ENCODE peak calls at places on chromosomes 13 and 19, in four cellular contexts. R is fibroblast of mammary gland, D is left lung, A is HFF-Myc. T is an unnamed sample.

GRCh38 chr19:33311326-33311682 is 9.0 kb upstream of the CEBPA start:
- DNase-seq in A (no peak), R (no peak), D (peak), T (no peak)

GRCh38 chr19:51163257-51163656 is 21.2 kb downstream of the SIGLEC7 start:
- DNase-seq in R (no peak), A (no peak), D (no peak), T (no peak)

GRCh38 chr13:105346141-105346766 is 1189.2 kb downstream of the EFNB2 start:
- DNase-seq in A (peak), R (peak), D (no peak), T (peak)

GRCh38 chr13:46339035-46339666 is 47.9 kb downstream of the RUBCNL start:
- DNase-seq in D (no peak), R (peak), A (no peak), T (peak)

GRCh38 chr19:30086220-30086619 is 144.2 kb downstream of the URI1 start:
- DNase-seq in R (no peak), A (no peak), D (no peak), T (no peak)

GRCh38 chr19:27654266-27654990 is 1558.5 kb downstream of the UQCRFS1 start:
- DNase-seq in A (no peak), R (no peak), D (no peak), T (no peak)

GRCh38 chr13:23696610-23697009 is 126.4 kb downstream of the TNFRSF19 start:
- DNase-seq in R (no peak), A (no peak), D (no peak), T (no peak)

GRCh38 chr13:80408270-80408669 is 67.3 kb upstream of the SPRY2 start:
- DNase-seq in D (no peak), A (no peak), R (no peak), T (no peak)

GRCh38 chr19:29505034-29505824 is 20.6 kb upstream of the VSTM2B start:
- DNase-seq in R (no peak), D (peak), A (no peak), T (no peak)

GRCh38 chr19:29526730-29527499 is 1.1 kb downstream of the VSTM2B start:
- DNase-seq in A (no peak), R (no peak), D (no peak), T (no peak)

GRCh38 chr19:4206818-4207484 is 22.4 kb upstream of the EBI3 start:
- DNase-seq in D (no peak), A (no peak), R (peak), T (no peak)

GRCh38 chr19:35266904-35267817 is 1.6 kb upstream of the USF2 start:
- DNase-seq in A (no peak), D (peak), R (peak), T (no peak)

GRCh38 chr19:11942843-11943108 is 17.9 kb downstream of the ZNF700 start:
- DNase-seq in A (no peak), D (no peak), R (no peak), T (no peak)

GRCh38 chr19:46654621-46655152 is 6.3 kb downstream of the DACT3 start:
- DNase-seq in D (peak), R (no peak), A (no peak), T (no peak)

GRCh38 chr13:27712421-27712820 is 79.9 kb upstream of the GSX1 start:
- DNase-seq in D (no peak), R (peak), A (no peak), T (no peak)

GRCh38 chr19:48795055-48795854 is 15.6 kb downstream of the BCAT2 start:
- DNase-seq in A (peak), R (peak), D (peak), T (peak)

GRCh38 chr19:43575156-43575950 is at the start of the genes PINLYP and XRCC1:
- DNase-seq in A (peak), D (peak), R (peak), T (peak)

GRCh38 chr13:36850790-36851438 is 31.9 kb downstream of the RFXAP start:
- DNase-seq in R (peak), D (no peak), A (no peak), T (no peak)

GRCh38 chr19:43799502-43800142 is 2.6 kb downstream of the LYPD5 start:
- DNase-seq in A (no peak), R (no peak), D (no peak), T (no peak)

GRCh38 chr13:31867709-31868108 is 128.4 kb downstream of the RXFP2 start:
- DNase-seq in R (no peak), D (no peak), A (no peak), T (no peak)

GRCh38 chr13:98454389-98454881 is 122.5 kb downstream of the STK24 start:
- DNase-seq in D (no peak), R (peak), A (peak), T (peak)

GRCh38 chr19:32406161-32407003 is 812 bp downstream of the DPY19L3 start:
- DNase-seq in R (no peak), A (no peak), D (no peak), T (no peak)

GRCh38 chr13:99626461-99627082 is 125.3 kb downstream of the TM9SF2 start:
- DNase-seq in R (peak), A (peak), D (no peak), T (no peak)

GRCh38 chr19:45418812-45419211 is 4.9 kb downstream of the ERCC1 start:
- DNase-seq in D (no peak), A (no peak), R (no peak), T (no peak)

GRCh38 chr19:367963-368623 is 23.5 kb upstream of the MIER2 start:
- DNase-seq in D (no peak), R (no peak), A (no peak), T (no peak)

GRCh38 chr13:51136276-51136980 is 25.4 kb upstream of the C13orf42 start:
- DNase-seq in R (no peak), A (no peak), D (no peak), T (no peak)

GRCh38 chr13:73914119-73914518 is 220.1 kb downstream of the KLF12 start:
- DNase-seq in D (no peak), A (no peak), R (peak), T (no peak)

GRCh38 chr13:85019121-85019520 is 780.1 kb downstream of the SLITRK6 start:
- DNase-seq in D (no peak), R (no peak), A (no peak), T (no peak)

GRCh38 chr13:77460195-77460594 is 75.3 kb upstream of the SCEL start:
- DNase-seq in D (no peak), A (no peak), R (peak), T (no peak)

DNA sequence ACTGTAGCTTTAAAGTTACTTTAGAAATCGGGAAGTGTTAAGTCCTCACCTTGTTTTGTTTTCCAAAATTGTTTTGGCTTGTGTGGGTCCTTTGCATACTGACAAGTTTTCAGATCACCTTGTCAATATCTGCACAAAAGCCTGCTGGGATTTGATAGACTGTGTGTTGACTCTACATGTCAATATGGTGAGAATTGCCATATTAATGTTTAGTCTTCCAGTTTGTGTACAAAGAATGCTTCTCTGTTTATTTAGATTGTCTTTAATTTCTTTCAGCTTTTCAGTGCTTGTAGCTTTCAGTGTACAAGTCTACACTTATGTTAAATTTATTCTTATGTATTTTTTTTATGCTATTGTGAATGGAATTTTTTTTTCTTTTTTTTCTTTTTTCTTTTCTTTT is 50.2 kb downstream of the SIPA1L3 start:
- DNase-seq in D (no peak), R (no peak), A (no peak), T (no peak)
- H3K4me3 ChIP-seq in D (no peak), R (no peak), A (no peak), T (no peak)

GRCh38 chr19:19405919-19406877 is 723 bp downstream of the GATAD2A start:
- DNase-seq in D (peak), A (no peak), R (peak), T (peak)

GRCh38 chr19:19407640-19407933 is 2.1 kb downstream of the GATAD2A start:
- DNase-seq in R (no peak), A (no peak), D (no peak), T (no peak)

GRCh38 chr19:19404879-19405860 is at the start of gene GATAD2A:
- DNase-seq in A (peak), D (peak), R (peak), T (peak)

GRCh38 chr19:19409235-19410030 is 4.0 kb downstream of the GATAD2A start:
- DNase-seq in R (no peak), A (no peak), D (no peak), T (no peak)

DNA sequence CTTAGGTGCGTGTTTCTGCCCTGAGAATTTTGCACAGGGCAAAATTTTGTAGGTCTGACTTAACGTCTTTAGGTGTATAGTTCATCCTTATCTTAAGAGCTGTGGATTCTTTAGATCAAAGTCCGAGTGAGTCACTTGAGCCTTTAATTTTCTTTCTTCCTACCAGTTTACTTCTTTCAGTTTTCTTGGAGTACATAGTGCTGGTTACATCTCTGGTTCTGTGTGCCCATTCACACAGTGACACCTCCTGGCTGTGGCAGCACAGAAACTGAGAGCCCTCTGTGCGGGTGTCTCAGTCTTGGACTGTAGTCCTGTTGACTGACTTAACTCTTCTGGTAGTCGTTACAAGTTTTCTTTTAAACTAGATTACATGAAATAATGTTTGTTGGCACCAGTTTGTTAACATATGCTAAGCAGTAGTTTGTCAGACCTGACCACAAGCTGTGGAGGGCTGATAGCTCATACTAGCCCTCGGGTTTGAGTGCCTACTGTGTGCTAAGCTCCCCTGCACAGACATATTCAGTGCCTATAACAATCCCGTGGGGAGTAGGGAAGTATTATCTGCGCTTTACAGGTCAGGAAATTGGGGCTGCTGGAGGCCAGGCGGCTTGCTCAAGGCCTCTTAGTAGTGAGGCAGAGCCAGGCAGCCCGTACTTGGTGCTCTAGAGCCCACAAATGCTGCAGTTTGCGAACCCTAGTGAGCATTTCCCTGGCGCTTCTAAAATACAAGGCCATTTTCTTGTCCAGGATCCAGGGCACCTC is 1.6 kb downstream of the GATAD2A start:
- DNase-seq in D (no peak), A (no peak), R (peak), T (no peak)
- TF ChIP-seq CTCF in D (no peak), A (peak), R (peak), T (peak)

GRCh38 chr13:40438022-40438692 is 228.3 kb downstream of the FOXO1 start:
- DNase-seq in A (no peak), R (peak), D (no peak), T (no peak)

GRCh38 chr13:40439928-40440327 is 226.5 kb downstream of the FOXO1 start:
- DNase-seq in R (peak), D (no peak), A (no peak), T (no peak)

GRCh38 chr13:40442191-40442590 is 224.2 kb downstream of the FOXO1 start:
- DNase-seq in D (no peak), R (no peak), A (no peak), T (no peak)

GRCh38 chr13:40440990-40441820 is 225.2 kb downstream of the FOXO1 start:
- DNase-seq in D (no peak), R (peak), A (no peak), T (peak)

DNA sequence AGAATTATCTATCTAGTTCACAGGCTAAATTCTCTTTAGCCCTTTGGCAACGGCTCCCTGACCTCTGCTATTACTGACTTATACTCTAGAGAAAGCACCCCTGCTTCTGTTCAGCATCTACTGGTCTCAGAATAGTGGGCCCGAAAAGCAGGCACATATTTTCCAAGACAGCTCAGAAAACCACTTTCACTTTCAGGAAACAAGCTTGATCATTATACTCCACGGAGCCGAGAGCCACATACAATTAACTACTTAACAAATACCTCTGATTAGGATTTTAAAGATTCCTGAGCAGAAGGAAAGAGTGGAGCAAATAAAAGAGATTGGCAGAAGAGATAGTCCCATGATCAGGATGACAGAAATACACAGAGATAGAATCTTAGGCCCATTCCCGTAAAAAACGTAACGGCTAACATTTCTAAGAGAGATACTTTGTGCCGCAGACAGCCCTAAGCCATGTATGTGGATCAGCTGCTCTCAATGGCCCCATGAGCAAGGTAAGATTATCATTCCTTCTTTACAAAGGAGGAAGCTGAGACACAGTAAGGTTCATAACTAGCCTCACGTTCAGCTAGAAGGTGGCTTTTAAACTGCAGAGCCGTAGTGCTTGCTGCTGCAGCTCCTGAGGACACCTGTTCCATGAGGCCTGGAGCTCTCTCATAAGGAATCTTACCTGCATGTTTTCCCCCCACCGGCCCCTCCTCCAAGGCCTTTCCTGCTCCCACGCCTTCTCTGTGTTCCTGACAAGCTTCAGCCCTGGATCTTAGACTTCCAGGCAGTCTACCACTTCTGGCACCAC is 227.2 kb downstream of the FOXO1 start:
- DNase-seq in A (no peak), R (peak), D (no peak), T (no peak)
- H3K4me3 ChIP-seq in A (no peak), R (no peak), D (no peak), T (no peak)

GRCh38 chr19:39512964-39513363 is 2.0 kb upstream of the SELENOV start:
- DNase-seq in R (no peak), D (no peak), A (no peak), T (no peak)

GRCh38 chr19:39517432-39517831 is 2.5 kb downstream of the SELENOV start:
- DNase-seq in R (no peak), A (no peak), D (no peak), T (no peak)

GRCh38 chr19:39515551-39516191 is 732 bp downstream of the SELENOV start:
- DNase-seq in R (no peak), D (peak), A (no peak), T (no peak)

GRCh38 chr19:39516270-39516669 is 1.3 kb downstream of the SELENOV start:
- DNase-seq in A (no peak), D (no peak), R (no peak), T (no peak)

DNA sequence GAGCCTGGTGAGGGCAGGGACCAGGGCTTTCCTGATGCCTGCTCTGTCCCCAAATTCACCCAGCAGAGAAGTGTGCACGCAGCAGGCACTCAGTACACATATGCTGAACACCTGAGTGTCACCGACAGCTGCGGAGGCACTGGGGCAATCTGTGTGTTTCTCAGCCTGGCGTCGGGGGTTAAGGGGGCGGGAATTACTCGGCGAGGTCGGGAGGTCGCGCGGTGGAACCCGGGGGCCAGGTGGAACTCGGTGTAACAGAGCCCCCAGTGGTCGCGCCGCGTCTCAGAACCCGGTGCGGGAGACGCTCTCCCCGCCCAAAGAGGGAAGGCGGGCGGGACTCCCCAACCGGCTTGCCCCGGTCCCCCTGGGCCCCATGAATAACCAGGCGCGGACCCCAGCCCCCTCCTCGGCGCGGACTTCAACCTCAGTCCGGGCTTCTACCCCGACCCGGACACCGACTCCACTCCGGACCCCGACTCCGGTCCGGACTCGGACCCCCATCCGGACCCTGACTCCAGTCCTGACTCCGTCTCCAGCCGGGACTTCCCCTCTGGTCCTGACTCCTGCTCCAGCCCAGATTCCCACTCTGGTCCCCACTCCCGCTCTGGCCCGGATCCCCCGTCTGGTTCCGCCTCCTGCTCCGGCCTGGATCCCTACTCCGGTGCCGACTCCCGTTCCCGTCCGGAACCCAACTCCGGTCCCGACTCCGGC is at the start of gene SELENOV:
- DNase-seq in A (no peak), R (no peak), D (no peak), T (no peak)
- TF ChIP-seq CTCF in A (no peak), R (no peak), D (no peak), T (no peak)

DNA sequence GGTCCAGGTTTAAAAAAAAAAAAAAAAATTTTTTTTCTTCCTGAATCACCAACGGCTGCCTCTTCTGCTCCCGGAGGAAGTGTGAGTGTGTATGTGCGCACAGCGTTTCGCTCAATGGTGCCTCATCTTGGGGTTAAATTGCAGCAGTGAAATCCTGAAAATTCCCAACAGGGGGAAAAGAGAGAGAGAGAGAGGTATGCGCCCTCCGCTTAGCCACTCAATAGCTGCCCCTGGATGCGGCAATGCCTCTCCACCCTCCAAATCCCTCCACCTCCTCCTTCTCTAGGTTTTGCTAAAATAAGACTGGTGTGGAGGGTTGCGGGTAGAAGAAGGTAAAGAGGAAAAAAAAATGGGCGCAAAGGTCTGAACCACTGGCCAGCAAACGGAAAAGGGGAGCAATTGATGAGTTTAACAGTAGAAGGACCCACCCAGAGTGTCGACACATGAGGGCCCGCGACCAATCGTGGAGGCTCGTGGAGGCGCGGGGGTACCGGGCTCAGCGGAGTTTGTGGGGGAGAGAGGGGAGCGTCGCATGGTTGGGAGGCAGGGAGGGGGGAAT is 853 bp upstream of the CACNA1A start:
- DNase-seq in R (peak), A (no peak), D (no peak), T (no peak)
- H3K4me3 ChIP-seq in R (no peak), A (no peak), D (no peak), T (peak)

T was measured in astrocyte of the cerebellum.